ENCODE peak calls at places on chromosomes 1 and 21, in four cellular contexts. U is H1, R is K562, N is HepG2. H is an unnamed sample.

GRCh38 chr1:4482526-4482925 is 171.9 kb upstream of the AJAP1 start:
- DNase-seq in R (no peak), N (no peak), U (no peak), H (no peak)

GRCh38 chr1:197917813-197918646 is 858 bp downstream of the LHX9 start:
- DNase-seq in N (no peak), U (peak), R (no peak), H (no peak)

GRCh38 chr1:11566042-11566825 is 87.3 kb downstream of the DISP3 start:
- DNase-seq in R (no peak), N (no peak), U (no peak), H (no peak)

GRCh38 chr1:18787825-18788385 is 71.6 kb downstream of the TAS1R2 start:
- DNase-seq in U (no peak), N (no peak), R (no peak), H (no peak)

GRCh38 chr1:117842408-117843170 is 86.8 kb downstream of the GDAP2 start:
- DNase-seq in N (peak), R (no peak), U (peak), H (no peak)

GRCh38 chr21:42655797-42656770 is 2.7 kb downstream of the PDE9A start:
- DNase-seq in N (no peak), U (peak), R (no peak), H (no peak)

GRCh38 chr1:96749618-96750017 is 28.0 kb downstream of the PTBP2 start:
- DNase-seq in U (no peak), N (no peak), R (no peak), H (no peak)

GRCh38 chr1:207335695-207336363 is 14.4 kb downstream of the CD55 start:
- DNase-seq in U (no peak), N (no peak), R (no peak), H (peak)

GRCh38 chr21:35178812-35179211 is 129.7 kb upstream of the RUNX1 start:
- DNase-seq in U (no peak), R (no peak), N (no peak), H (no peak)

GRCh38 chr1:7666249-7666648 is 104.8 kb upstream of the VAMP3 start:
- DNase-seq in N (no peak), R (no peak), U (no peak), H (no peak)

GRCh38 chr1:220775238-220775853 is 11.4 kb upstream of the MTARC1 start:
- DNase-seq in N (peak), R (peak), U (peak), H (no peak)

GRCh38 chr1:201941420-201942128 is 4.8 kb downstream of the LMOD1 start:
- DNase-seq in R (peak), N (peak), U (peak), H (no peak)

GRCh38 chr1:216075339-216075738 is 347.9 kb downstream of the USH2A start:
- DNase-seq in U (no peak), R (no peak), N (no peak), H (no peak)

GRCh38 chr1:113003751-113004690 is 48.0 kb upstream of the SLC16A1 start:
- DNase-seq in U (no peak), R (no peak), N (peak), H (no peak)

GRCh38 chr1:166952002-166952746 is 23.2 kb downstream of the ILDR2 start:
- DNase-seq in R (no peak), U (no peak), N (peak), H (no peak)

GRCh38 chr1:227378876-227379554 is 60.7 kb upstream of the CDC42BPA start:
- DNase-seq in N (no peak), R (no peak), U (no peak), H (no peak)

GRCh38 chr1:36351222-36351977 is 28.0 kb upstream of the EVA1B start:
- DNase-seq in U (no peak), R (no peak), N (no peak), H (no peak)

GRCh38 chr21:45887121-45887611 is 94.4 kb upstream of the COL6A1 start:
- DNase-seq in N (no peak), R (no peak), U (no peak), H (no peak)

GRCh38 chr1:68141079-68141800 is 90.8 kb upstream of the DIRAS3 start:
- DNase-seq in R (no peak), N (no peak), U (peak), H (no peak)

GRCh38 chr1:204350857-204351573 is 8.7 kb downstream of the PLEKHA6 start:
- DNase-seq in N (no peak), R (peak), U (peak), H (no peak)

GRCh38 chr1:221371671-221372070 is 370.2 kb downstream of the DUSP10 start:
- DNase-seq in R (no peak), U (no peak), N (no peak), H (no peak)

GRCh38 chr1:29889776-29890175 is 653.5 kb downstream of the PTPRU start:
- DNase-seq in N (no peak), U (no peak), R (no peak), H (no peak)

GRCh38 chr1:168319691-168320090 is 39.0 kb downstream of the TBX19 start:
- DNase-seq in N (no peak), R (no peak), U (peak), H (no peak)

GRCh38 chr1:45272943-45273342 is 53.8 kb upstream of the HPDL start:
- DNase-seq in R (no peak), U (no peak), N (no peak), H (no peak)

GRCh38 chr1:28371011-28371378 is 1.5 kb downstream of the PHACTR4 start:
- DNase-seq in N (no peak), U (no peak), R (no peak), H (no peak)

GRCh38 chr21:31900121-31900895 is 27.5 kb downstream of the HUNK start:
- DNase-seq in R (no peak), U (no peak), N (peak), H (no peak)

GRCh38 chr1:205470131-205470530 is 14.3 kb upstream of the BLACAT1 start:
- DNase-seq in R (no peak), N (no peak), U (no peak), H (no peak)

GRCh38 chr1:248847181-248847955 is 9.3 kb downstream of the ZNF672 start:
- DNase-seq in R (no peak), N (no peak), U (no peak), H (no peak)

GRCh38 chr21:14617040-14617393 is 70.9 kb upstream of the SAMSN1 start:
- DNase-seq in N (no peak), U (no peak), R (no peak), H (no peak)

GRCh38 chr21:34592120-34592561 is 22.8 kb downstream of the RCAN1 start:
- DNase-seq in N (no peak), R (peak), U (no peak), H (no peak)

GRCh38 chr1:194476872-194477271 is 1290.5 kb upstream of the B3GALT2 start:
- DNase-seq in U (no peak), R (no peak), N (no peak), H (no peak)

GRCh38 chr1:26913754-26914619 is at the start of gene NR0B2:
- DNase-seq in N (peak), U (no peak), R (peak), H (no peak)

GRCh38 chr1:149849947-149850360 is 49.4 kb upstream of the BOLA1 start:
- DNase-seq in U (no peak), R (no peak), N (no peak), H (no peak)

GRCh38 chr1:63317007-63317813 is 5.2 kb upstream of the FOXD3 start:
- DNase-seq in N (peak), R (peak), U (peak), H (no peak)

GRCh38 chr21:42500736-42501135 is 4.7 kb upstream of the RSPH1 start:
- DNase-seq in U (no peak), N (no peak), R (no peak), H (no peak)

GRCh38 chr1:68485431-68486022 is 11.4 kb downstream of the DEPDC1 start:
- DNase-seq in N (no peak), U (no peak), R (no peak), H (no peak)

GRCh38 chr1:169108897-169109560 is 2.5 kb downstream of the ATP1B1 start:
- DNase-seq in N (peak), R (no peak), U (no peak), H (no peak)

GRCh38 chr1:21121764-21122471 is 54.8 kb downstream of the EIF4G3 start:
- DNase-seq in U (no peak), R (no peak), N (no peak), H (no peak)

GRCh38 chr1:77900687-77901293 is 12.4 kb downstream of the NEXN start:
- DNase-seq in N (peak), R (peak), U (no peak), H (peak)
- TF ChIP-seq CBX5 in N (no peak), R (no peak), U (no peak), H (no peak)

GRCh38 chr1:98355656-98356384 is 305.7 kb upstream of the SNX7 start:
- DNase-seq in N (no peak), R (no peak), U (no peak), H (no peak)
- H3K4me2 ChIP-seq in N (no peak), R (no peak), U (no peak), H (no peak)

GRCh38 chr1:81801834-81802531 is 1.2 kb downstream of the ADGRL2 start:
- DNase-seq in U (peak), R (no peak), N (no peak), H (no peak)

GRCh38 chr1:81802601-81803422 is 2.1 kb downstream of the ADGRL2 start:
- DNase-seq in N (no peak), U (peak), R (no peak), H (no peak)

GRCh38 chr1:81800741-81801031 is at the start of gene ADGRL2:
- DNase-seq in R (no peak), U (no peak), N (no peak), H (no peak)

GRCh38 chr1:81799939-81800740 is 594 bp upstream of the ADGRL2 start:
- DNase-seq in R (no peak), N (peak), U (peak), H (no peak)

GRCh38 chr1:81801032-81801833 is 499 bp downstream of the ADGRL2 start:
- DNase-seq in U (peak), N (peak), R (no peak), H (no peak)
- TF ChIP-seq HDAC2 in U (peak), N (peak), R (no peak), H (no peak)

GRCh38 chr1:180507826-180508724 is 5.7 kb upstream of the ACBD6 start:
- DNase-seq in U (no peak), N (no peak), R (peak), H (no peak)
- TF ChIP-seq CBX5 in U (no peak), N (no peak), R (no peak), H (no peak)

DNA sequence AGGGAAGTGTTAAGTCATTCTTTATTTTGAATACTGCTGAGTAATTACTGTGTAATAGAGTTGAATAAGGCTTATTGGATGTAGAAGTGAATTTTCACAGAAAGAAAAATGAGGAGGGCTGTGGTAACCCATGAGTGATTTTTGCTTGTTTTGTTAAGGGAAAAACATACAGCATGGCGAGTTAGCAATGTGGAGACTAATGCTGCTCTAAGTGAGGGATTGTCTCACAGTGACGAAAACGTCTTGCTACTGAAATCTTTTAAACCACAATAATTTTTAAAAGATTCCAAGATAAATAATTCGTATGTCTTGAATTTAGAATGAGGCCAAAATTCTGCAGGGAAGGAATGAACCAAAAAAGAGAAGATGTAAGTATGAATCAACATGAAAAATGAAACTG is 16.2 kb upstream of the PLA2G4A start:
- DNase-seq in R (no peak), U (no peak), N (no peak), H (no peak)
- H3K4me2 ChIP-seq in R (no peak), U (no peak), N (no peak), H (no peak)